ENCODE peak calls at places on chromosomes 4 and X, in ten cellular contexts. V is AG09309; Y is pons; P is activated CD8-positive, alpha-beta memory T cell treated with anti-CD3 and anti-CD28 coated beads, Interleukin-2, amount 50 U/mL, for 48 hours; H is HuH-7; D is GM13977; C is tibial artery; J is CD8-positive, alpha-beta T cell; M is NCI-H2081; G is psoas muscle. N is an unnamed sample.

GRCh38 chr4:25827373-25827772 is 35.4 kb downstream of the SEL1L3 start:
- DNase-seq in P (no peak), V (no peak), M (no peak), C (peak), Y (no peak), D (no peak), H (no peak), J (no peak), G (peak), N (no peak)

GRCh38 chrX:132491191-132491590 is 2.4 kb upstream of the MBNL3 start:
- DNase-seq in D (no peak), C (no peak), Y (peak), M (no peak), V (no peak), H (peak), G (no peak), J (no peak), P (no peak), N (peak)

GRCh38 chr4:107858158-107858742 is 33.5 kb downstream of the SGMS2 start:
- DNase-seq in G (no peak), D (no peak), P (no peak), C (no peak), Y (no peak), J (no peak), H (no peak), M (no peak), V (no peak), N (no peak)

GRCh38 chr4:81504685-81505598 is 33.2 kb upstream of the RASGEF1B start:
- DNase-seq in D (no peak), C (peak), Y (peak), J (peak), G (peak), H (no peak), P (peak), V (no peak), M (no peak), N (peak)

GRCh38 chr4:169604131-169604900 is 8.1 kb downstream of the NEK1 start:
- DNase-seq in G (no peak), C (peak), P (no peak), V (peak), H (no peak), M (no peak), D (no peak), Y (peak), J (no peak), N (peak)

GRCh38 chr4:24582235-24582863 is 2.0 kb downstream of the DHX15 start:
- DNase-seq in P (no peak), V (no peak), M (no peak), J (no peak), G (no peak), H (no peak), D (no peak), Y (no peak), C (no peak), N (no peak)

GRCh38 chr4:163651761-163652160 is 157.3 kb downstream of the TMA16 start:
- DNase-seq in G (no peak), H (no peak), C (no peak), M (no peak), P (no peak), D (no peak), J (no peak), V (no peak), Y (no peak), N (no peak)

GRCh38 chrX:122087353-122087752 is 1039.9 kb downstream of the GLUD2 start:
- DNase-seq in H (no peak), V (no peak), D (no peak), J (no peak), P (no peak), C (no peak), Y (no peak), M (no peak), G (no peak), N (no peak)

GRCh38 chr4:128718793-128719192 is 90.7 kb upstream of the JADE1 start:
- DNase-seq in G (no peak), Y (no peak), D (no peak), H (no peak), P (no peak), C (no peak), J (no peak), V (peak), M (no peak), N (no peak)

GRCh38 chr4:145299380-145300076 is 119.1 kb upstream of the OTUD4 start:
- DNase-seq in Y (peak), P (peak), V (peak), C (no peak), H (no peak), M (no peak), J (peak), D (peak), G (no peak), N (peak)

GRCh38 chrX:72238183-72238582 is 644 bp downstream of the ERCC6L start:
- DNase-seq in Y (no peak), P (no peak), C (no peak), H (no peak), V (no peak), G (no peak), J (no peak), M (no peak), D (no peak), N (no peak)

GRCh38 chrX:10769696-10770619 is 149.6 kb upstream of the MID1 start:
- DNase-seq in Y (no peak), P (no peak), G (no peak), C (peak), V (no peak), M (peak), D (no peak), J (no peak), H (no peak), N (no peak)

GRCh38 chr4:13635281-13635799 is 7.8 kb upstream of the BOD1L1 start:
- DNase-seq in V (no peak), J (no peak), G (no peak), H (no peak), M (no peak), D (no peak), P (no peak), C (no peak), Y (no peak), N (no peak)

GRCh38 chr4:139934786-139935330 is 219.1 kb downstream of the MAML3 start:
- DNase-seq in G (no peak), H (no peak), J (no peak), Y (no peak), P (no peak), D (no peak), M (peak), V (no peak), C (no peak), N (no peak)

GRCh38 chr4:165308174-165308573 is 19.3 kb upstream of the MSMO1 start:
- DNase-seq in D (no peak), H (no peak), P (no peak), J (no peak), M (no peak), C (no peak), Y (no peak), V (no peak), G (no peak), N (no peak)

GRCh38 chr4:2937146-2937857 is 25.9 kb downstream of the NOP14 start:
- DNase-seq in H (no peak), C (peak), V (no peak), P (peak), G (peak), J (no peak), M (no peak), D (no peak), Y (no peak), N (no peak)

GRCh38 chr4:153146031-153146430 is 58.2 kb upstream of the TRIM2 start:
- DNase-seq in V (no peak), C (no peak), H (no peak), Y (no peak), G (no peak), P (no peak), D (no peak), J (no peak), M (no peak), N (no peak)

GRCh38 chr4:1684756-1685603 is 867 bp upstream of the FAM53A start:
- DNase-seq in H (no peak), M (no peak), D (peak), P (no peak), J (no peak), C (no peak), V (no peak), G (no peak), Y (no peak), N (no peak)

GRCh38 chrX:3962511-3963350 is 249.3 kb upstream of the PRKX start:
- DNase-seq in J (no peak), D (no peak), C (no peak), V (no peak), H (peak), Y (peak), P (no peak), G (no peak), M (peak), N (peak)

GRCh38 chrX:41827886-41828285 is 95.5 kb downstream of the CASK start:
- DNase-seq in D (no peak), V (no peak), J (no peak), M (no peak), P (no peak), H (no peak), C (no peak), G (no peak), Y (no peak), N (no peak)

GRCh38 chr4:52664479-52664878 is 5.4 kb upstream of the USP46 start:
- DNase-seq in H (no peak), C (no peak), J (no peak), V (no peak), G (no peak), M (no peak), P (no peak), Y (no peak), D (no peak), N (no peak)